ENCODE peak calls at places on chromosomes 12 and 14, in ten cellular contexts. Z is PC-3, B is fibroblast of lung, K is endothelial cell of umbilical vein, D is neural progenitor cell, I is K562, R is PC-9, X is H1, Y is keratinocyte, V is astrocyte. U is an unnamed sample.

GRCh38 chr12:563250-563781 is 99.9 kb downstream of the NINJ2 start:
- DNase-seq in K (no peak), Z (no peak), D (no peak), X (no peak), R (no peak), I (no peak), V (peak; percentile 75), Y (no peak), B (peak; percentile 81), U (no peak)

GRCh38 chr12:24861751-24862575 is 86.9 kb downstream of the BCAT1 start:
- DNase-seq in Z (no peak), K (peak; percentile 31), X (no peak), D (no peak), Y (no peak), I (no peak), B (peak; percentile 88), R (peak; percentile 17), V (peak; percentile 88), U (no peak)

GRCh38 chr14:24119691-24120090 is 4.9 kb upstream of the NRL start:
- DNase-seq in V (no peak), X (no peak), D (no peak), K (no peak), Z (no peak), B (no peak), Y (no peak), I (no peak), R (no peak), U (no peak)

GRCh38 chr12:26233620-26234019 is 38.2 kb downstream of the SSPN start:
- DNase-seq in V (peak; percentile 60), I (no peak), D (no peak), B (peak; percentile 70), K (no peak), X (no peak), R (no peak), Z (no peak), Y (no peak), U (no peak)

GRCh38 chr14:89171628-89172027 is 245.4 kb downstream of the FOXN3 start:
- DNase-seq in X (no peak), Z (no peak), D (no peak), Y (no peak), B (no peak), I (no peak), V (no peak), R (no peak), K (no peak), U (no peak)

GRCh38 chr12:76183459-76184186 is 99.1 kb upstream of the NAP1L1 start:
- DNase-seq in D (no peak), Z (peak; percentile 99), V (peak; percentile 96), K (peak; percentile 98), I (peak; percentile 16), X (no peak), B (peak; percentile 97), Y (peak; percentile 79), R (peak; percentile 69), U (peak; percentile 74)

GRCh38 chr14:92315050-92315785 is 7.7 kb upstream of the SLC24A4 start:
- DNase-seq in V (no peak), B (no peak), R (no peak), K (no peak), I (no peak), D (no peak), X (no peak), Y (no peak), Z (no peak), U (no peak)

GRCh38 chr14:50407089-50407813 is 10.6 kb upstream of the CDKL1 start:
- DNase-seq in X (no peak), K (no peak), D (no peak), Z (no peak), R (no peak), V (peak; percentile 10), I (no peak), B (no peak), Y (no peak), U (no peak)

GRCh38 chr12:6426882-6427671 is 17.7 kb upstream of the CD27 start:
- DNase-seq in B (no peak), Y (no peak), Z (no peak), K (no peak), R (no peak), X (no peak), D (no peak), I (no peak), V (no peak), U (no peak)

GRCh38 chr14:104574536-104574935 is 5.0 kb upstream of the C14orf180 start:
- DNase-seq in Z (no peak), B (no peak), R (no peak), I (no peak), Y (no peak), D (no peak), K (no peak), X (no peak), V (no peak), U (no peak)

GRCh38 chr12:97027482-97027881 is 120.4 kb downstream of the NEDD1 start:
- DNase-seq in R (no peak), V (no peak), Z (no peak), I (no peak), B (no peak), Y (no peak), D (no peak), K (no peak), X (no peak), U (no peak)

GRCh38 chr14:92956961-92957360 is 34.0 kb downstream of the CHGA start:
- DNase-seq in R (no peak), I (no peak), K (no peak), Y (no peak), V (no peak), Z (no peak), D (no peak), X (no peak), B (no peak), U (no peak)

GRCh38 chr14:103169954-103170353 is 46.7 kb downstream of the TNFAIP2 start:
- DNase-seq in R (no peak), Z (no peak), Y (no peak), I (no peak), D (no peak), X (no peak), V (no peak), B (no peak), K (no peak), U (no peak)
- H3K9me3 ChIP-seq in R (peaks cover 44% of the 10 kb centered on the region), Z (peaks cover 18% of the 10 kb centered on the region), Y (peaks cover 4% of the 10 kb centered on the region), I (no peaks in the 10 kb centered on the region), D (peaks cover 13% of the 10 kb centered on the region), X (peaks cover 26% of the 10 kb centered on the region), V (peaks cover 5% of the 10 kb centered on the region), B (no peaks in the 10 kb centered on the region), K (no peaks in the 10 kb centered on the region), U (no peaks in the 10 kb centered on the region)

DNA sequence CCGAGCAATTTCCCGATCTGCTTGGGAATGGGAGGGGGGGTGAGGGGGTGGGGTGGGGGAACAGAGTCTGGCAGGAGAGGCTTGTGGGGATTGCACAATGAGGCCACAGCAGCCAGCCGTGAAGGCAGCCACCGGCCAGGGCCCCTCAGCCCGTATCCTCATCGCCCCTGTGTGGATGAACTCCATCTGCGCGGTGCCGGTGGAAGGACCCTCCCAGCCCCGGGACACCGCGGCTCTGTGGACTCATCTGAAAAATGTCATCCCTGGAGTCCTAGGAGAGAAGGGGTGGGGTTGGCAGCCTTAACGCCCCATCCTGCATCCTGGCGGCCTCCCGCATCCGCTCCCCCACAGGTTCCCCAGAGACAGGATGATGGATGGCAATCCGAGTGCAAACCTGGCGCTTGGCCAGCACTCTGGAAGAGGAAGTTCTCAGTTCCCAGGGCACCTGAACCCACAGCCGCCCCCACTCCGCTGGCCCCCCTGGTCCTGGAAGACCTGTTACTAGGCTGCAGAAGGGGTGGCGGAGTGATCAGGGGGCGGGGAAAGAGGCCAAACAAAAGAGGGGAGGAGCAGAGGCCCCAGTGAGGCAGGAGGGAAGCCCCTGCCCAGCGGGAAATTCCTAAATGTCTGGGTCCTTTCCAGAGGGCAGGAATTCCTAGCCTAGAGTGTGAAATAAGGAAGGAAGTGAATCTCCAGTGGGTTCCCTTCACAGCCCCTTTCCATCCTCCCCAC is 1.2 kb upstream of the TNFAIP2 start:
- DNase-seq in K (peak; percentile 73), V (peak; percentile 66), Y (no peak), D (peak; percentile 69), Z (peak; percentile 65), B (peak; percentile 80), I (peak; percentile 64), R (peak; percentile 100), X (peak; percentile 80), U (peak; percentile 84)
- H3K4me1 ChIP-seq in K (peaks cover 32% of the 10 kb centered on the region), V (peaks cover 25% of the 10 kb centered on the region), Y (peaks cover 9% of the 10 kb centered on the region), D (peaks cover 25% of the 10 kb centered on the region), Z (peaks cover 32% of the 10 kb centered on the region), B (peaks cover 31% of the 10 kb centered on the region), I (peaks cover 29% of the 10 kb centered on the region), R (peaks cover 55% of the 10 kb centered on the region), X (peaks cover 28% of the 10 kb centered on the region), U (peaks cover 24% of the 10 kb centered on the region)

GRCh38 chr12:57620936-57621496 is 9.8 kb downstream of the ARHGEF25 start:
- DNase-seq in R (no peak), B (no peak), Z (no peak), I (no peak), K (no peak), Y (no peak), X (peak; percentile 68), V (no peak), D (peak; percentile 56), U (no peak)
- TF ChIP-seq EZH2 in R (no peak), B (peak; percentile 84), Z (no peak), I (no peak), K (peak; percentile 99), Y (peak; percentile 98), X (peak; percentile 89), V (peak; percentile 89), D (peak; percentile 99), U (no peak)

DNA sequence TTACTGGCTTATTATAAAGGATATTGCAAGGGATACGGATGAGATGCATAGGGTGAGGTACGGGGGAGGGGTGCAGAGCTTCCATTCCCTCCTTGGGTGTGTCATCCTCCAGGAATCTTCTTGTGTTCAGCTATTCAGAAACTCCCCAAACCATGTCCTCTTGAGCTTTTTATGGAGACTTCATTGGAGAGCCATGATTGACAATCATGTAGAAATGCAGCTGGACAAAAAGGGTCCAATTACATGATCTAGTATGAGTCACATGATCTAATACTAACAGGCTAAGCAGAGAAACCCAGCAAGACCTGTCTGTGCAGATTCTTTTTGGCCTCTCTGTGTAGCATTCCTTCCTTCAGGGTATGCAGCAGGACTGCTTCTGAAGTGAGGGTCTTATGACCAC is 23.9 kb upstream of the FLVCR2 start:
- DNase-seq in Y (peak; percentile 69), K (no peak), I (no peak), Z (peak; percentile 91), X (no peak), V (peak; percentile 13), B (peak; percentile 25), D (no peak), R (peak; percentile 81), U (no peak)
- H3K9me3 ChIP-seq in Y (no peaks in the 10 kb centered on the region), K (no peaks in the 10 kb centered on the region), I (no peaks in the 10 kb centered on the region), Z (no peaks in the 10 kb centered on the region), X (peaks cover 3% of the 10 kb centered on the region), V (no peaks in the 10 kb centered on the region), B (no peaks in the 10 kb centered on the region), D (no peaks in the 10 kb centered on the region), R (peaks cover 5% of the 10 kb centered on the region), U (no peaks in the 10 kb centered on the region)